ENCODE peak calls at places on chromosomes 11 and 22, in nine cellular contexts. I is central memory CD8-positive, alpha-beta T cell; A is mucosa of descending colon; V is naive thymus-derived CD8-positive, alpha-beta T cell; P is left cardiac atrium; H is Right ventricle myocardium inferior; D is activated T-cell treated with anti-CD3 and anti-CD28 coated beads, Interleukin-2, amount 50 U/mL, for 4 hours; T is gastroesophageal sphincter; X is natural killer cell. J is an unnamed sample.

GRCh38 chr11:124026498-124026897 is at the start of gene OR10G8:
- ATAC-seq in I (no peak), A (no peak), V (no peak), P (no peak), H (no peak), D (no peak), T (no peak), X (no peak), J (no peak)

GRCh38 chr11:58788355-58789023 is 56.0 kb downstream of the GLYATL2 start:
- ATAC-seq in I (no peak), A (peak), V (peak), P (no peak), H (peak), D (peak), T (no peak), X (peak), J (peak)

GRCh38 chr11:72004515-72005346 is 6.0 kb downstream of the IL18BP start:
- ATAC-seq in I (no peak), A (no peak), V (no peak), P (no peak), H (no peak), D (no peak), T (no peak), X (no peak), J (no peak)

GRCh38 chr11:6468712-6469495 is 4.8 kb downstream of the TRIM3 start:
- ATAC-seq in I (no peak), A (peak), V (no peak), P (peak), H (peak), D (no peak), T (peak), X (no peak), J (peak)

GRCh38 chr11:93908689-93909088 is 58.3 kb upstream of the VSTM5 start:
- ATAC-seq in I (no peak), A (no peak), V (no peak), P (no peak), H (no peak), D (no peak), T (no peak), X (no peak), J (no peak)

GRCh38 chr11:130088909-130089668 is 19.4 kb downstream of the APLP2 start:
- ATAC-seq in I (no peak), A (no peak), V (no peak), P (peak), H (peak), D (no peak), T (no peak), X (no peak), J (no peak)

GRCh38 chr22:17788023-17788330 is 13.7 kb upstream of the BID start:
- ATAC-seq in I (peak), A (no peak), V (no peak), P (no peak), H (no peak), D (no peak), T (no peak), X (no peak), J (no peak)

GRCh38 chr11:123543796-123544195 is 110.6 kb downstream of the SCN3B start:
- ATAC-seq in I (no peak), A (no peak), V (no peak), P (peak), H (no peak), D (no peak), T (no peak), X (no peak), J (peak)

GRCh38 chr11:11524436-11525038 is 97.3 kb downstream of the GALNT18 start:
- ATAC-seq in I (no peak), A (no peak), V (no peak), P (no peak), H (no peak), D (no peak), T (no peak), X (no peak), J (no peak)

GRCh38 chr11:36254739-36255138 is 34.5 kb downstream of the COMMD9 start:
- ATAC-seq in I (no peak), A (no peak), V (no peak), P (no peak), H (no peak), D (no peak), T (no peak), X (no peak), J (no peak)

GRCh38 chr22:17724678-17725464 is 49.4 kb downstream of the BID start:
- ATAC-seq in I (no peak), A (peak), V (no peak), P (peak), H (peak), D (no peak), T (no peak), X (no peak), J (no peak)

GRCh38 chr22:43182726-43183125 is 4.2 kb downstream of the TTLL12 start:
- ATAC-seq in I (no peak), A (no peak), V (no peak), P (no peak), H (no peak), D (no peak), T (no peak), X (no peak), J (no peak)

GRCh38 chr22:23574877-23575276 is 5.2 kb downstream of the IGLL1 start:
- ATAC-seq in I (no peak), A (no peak), V (no peak), P (no peak), H (peak), D (no peak), T (no peak), X (no peak), J (no peak)

J was measured in activated T-helper 17 cell treated with anti-CD3 and anti-CD28 coated beads, Interleukin-2, amount 50 U/mL, for 72 hours.